ENCODE peak calls at places on chromosomes 6 and 20, in eight cellular contexts. T is NCI-H1092 treated with DMSO at 0.1 percent for 48 hours; V is Calu3; Y is neural crest cell; W is activated naive CD8-positive, alpha-beta T cell treated with anti-CD3 and anti-CD28 coated beads, Interleukin-2, amount 50 U/mL, for 24 hours; Z is iris pigment epithelial cell; F is GM12891; U is AG09319. B is an unnamed sample.

GRCh38 chr6:11140061-11140460 is 28.5 kb upstream of the ERVFRD-1 start:
- DNase-seq in W (no peak), U (no peak), F (no peak), Y (no peak), V (no peak), T (no peak), Z (peak; percentile 49), B (peak; percentile 26)

GRCh38 chr6:159934181-159934580 is 34.7 kb upstream of the IGF2R start:
- DNase-seq in Y (no peak), Z (peak; percentile 47), U (no peak), V (no peak), W (no peak), T (no peak), F (no peak), B (peak; percentile 39)

GRCh38 chr6:9225441-9225871 is 790.1 kb upstream of the SLC35B3 start:
- DNase-seq in T (no peak), Z (peak; percentile 39), V (no peak), F (no peak), W (no peak), Y (no peak), U (no peak), B (peak; percentile 84)

GRCh38 chr6:38153076-38153475 is 333.5 kb downstream of the ZFAND3 start:
- DNase-seq in U (no peak), Z (no peak), W (no peak), F (no peak), T (no peak), V (no peak), Y (no peak), B (no peak)

GRCh38 chr6:169789146-169789943 is 37.9 kb downstream of the ERMARD start:
- DNase-seq in U (no peak), F (no peak), V (no peak), T (no peak), Z (no peak), Y (no peak), W (no peak), B (no peak)

GRCh38 chr20:2521369-2522305 is 12.9 kb upstream of the ZNF343 start:
- DNase-seq in U (no peak), Z (peak; percentile 46), V (peak; percentile 64), Y (peak; percentile 67), F (no peak), W (peak; percentile 72), T (peak; percentile 9), B (no peak)

GRCh38 chr20:35953411-35954199 is 697 bp downstream of the SCAND1 start:
- DNase-seq in W (peak; percentile 69), V (peak; percentile 59), U (no peak), T (peak; percentile 47), Z (peak; percentile 54), F (peak; percentile 35), Y (peak; percentile 32), B (no peak)

GRCh38 chr6:106510090-106510970 is 119.0 kb downstream of the RTN4IP1 start:
- DNase-seq in Z (peak; percentile 62), Y (peak; percentile 18), V (peak; percentile 72), U (no peak), W (peak; percentile 72), T (no peak), F (peak; percentile 44), B (peak; percentile 74)

GRCh38 chr6:13730704-13731103 is 19.1 kb upstream of the RANBP9 start:
- DNase-seq in T (no peak), U (no peak), W (no peak), Z (no peak), Y (no peak), V (no peak), F (no peak), B (no peak)

GRCh38 chr20:58634818-58635665 is 16.0 kb upstream of the STX16 start:
- DNase-seq in Y (no peak), F (peak; percentile 44), U (no peak), V (no peak), W (peak; percentile 69), Z (no peak), T (no peak), B (no peak)

GRCh38 chr6:126302191-126302590 is 37.7 kb upstream of the CENPW start:
- DNase-seq in Y (no peak), U (no peak), Z (peak; percentile 1), F (no peak), T (no peak), W (no peak), V (no peak), B (no peak)

GRCh38 chr6:138546733-138547185 is 47.5 kb upstream of the NHSL1 start:
- DNase-seq in Z (peak; percentile 59), T (no peak), V (no peak), Y (no peak), W (no peak), F (no peak), U (no peak), B (peak; percentile 38)

GRCh38 chr6:33725891-33726673 is 14.6 kb upstream of the UQCC2 start:
- DNase-seq in F (no peak), W (no peak), U (no peak), T (no peak), Z (no peak), V (no peak), Y (no peak), B (no peak)

GRCh38 chr20:10502098-10502526 is 67.0 kb downstream of the SLX4IP start:
- DNase-seq in U (no peak), F (no peak), T (no peak), W (peak; percentile 12), Y (no peak), Z (no peak), V (no peak), B (no peak)

GRCh38 chr6:106488494-106489369 is 128.2 kb downstream of the CRYBG1 start:
- DNase-seq in U (no peak), Y (no peak), V (no peak), Z (peak; percentile 45), F (no peak), W (no peak), T (no peak), B (peak; percentile 50)

GRCh38 chr20:54467622-54468021 is 7.8 kb upstream of the DOK5 start:
- DNase-seq in W (no peak), F (no peak), U (no peak), Z (no peak), Y (no peak), T (no peak), V (no peak), B (no peak)

GRCh38 chr6:112086744-112087135 is 542 bp downstream of the TUBE1 start:
- DNase-seq in V (no peak), U (peak; percentile 3), W (no peak), T (peak; percentile 48), Z (peak; percentile 66), Y (no peak), F (no peak), B (peak; percentile 3)

GRCh38 chr6:165571721-165572132 is 91.3 kb downstream of the PDE10A start:
- DNase-seq in W (no peak), U (no peak), T (no peak), Y (no peak), V (no peak), Z (peak; percentile 17), F (peak; percentile 5), B (no peak)

GRCh38 chr20:41330343-41330720 is 10.3 kb upstream of the LPIN3 start:
- DNase-seq in Y (no peak), U (no peak), W (no peak), T (no peak), Z (peak; percentile 86), V (no peak), F (no peak), B (peak; percentile 29)

GRCh38 chr6:10591411-10592160 is 70.4 kb downstream of the GCNT2 start:
- DNase-seq in U (no peak), Y (no peak), Z (no peak), W (no peak), F (no peak), T (no peak), V (no peak), B (no peak)

GRCh38 chr6:166529571-166529970 is 56.9 kb downstream of the RAMACL start:
- DNase-seq in T (no peak), U (no peak), F (no peak), V (no peak), Y (no peak), Z (peak; percentile 21), W (no peak), B (no peak)

GRCh38 chr6:7178280-7178679 is 70.5 kb downstream of the RREB1 start:
- DNase-seq in W (no peak), Z (no peak), U (no peak), F (no peak), Y (no peak), V (no peak), T (no peak), B (no peak)

GRCh38 chr6:11354019-11354418 is 121.6 kb upstream of the NEDD9 start:
- DNase-seq in Y (no peak), V (no peak), Z (peak; percentile 66), W (peak; percentile 73), F (no peak), U (no peak), T (no peak), B (no peak)

GRCh38 chr6:87645080-87645479 is 55.1 kb downstream of the ORC3 start:
- DNase-seq in T (no peak), V (no peak), Y (no peak), F (peak; percentile 8), U (no peak), W (no peak), Z (no peak), B (no peak)

GRCh38 chr20:18359854-18360253 is 71.5 kb downstream of the ZNF133 start:
- DNase-seq in F (no peak), Z (no peak), Y (no peak), U (no peak), T (no peak), W (no peak), V (no peak), B (no peak)

GRCh38 chr6:149118737-149119653 is 198.5 kb upstream of the TAB2 start:
- DNase-seq in F (no peak), Z (no peak), V (no peak), Y (no peak), U (no peak), W (no peak), T (no peak), B (no peak)

GRCh38 chr6:150687508-150687907 is 87.8 kb downstream of the PLEKHG1 start:
- DNase-seq in Z (no peak), V (no peak), T (no peak), U (no peak), W (no peak), F (no peak), Y (no peak), B (no peak)

GRCh38 chr6:154518386-154518785 is 7.9 kb upstream of the CNKSR3 start:
- DNase-seq in U (no peak), F (no peak), W (no peak), T (no peak), Y (no peak), V (no peak), Z (no peak), B (no peak)

GRCh38 chr6:1229808-1230207 is 82.1 kb upstream of the FOXQ1 start:
- DNase-seq in Z (no peak), F (no peak), Y (no peak), U (no peak), T (no peak), W (no peak), V (no peak), B (no peak)

GRCh38 chr20:53003420-53003819 is 31.3 kb downstream of the TSHZ2 start:
- DNase-seq in Z (no peak), V (no peak), W (no peak), F (no peak), Y (no peak), T (peak; percentile 74), U (no peak), B (no peak)

GRCh38 chr20:25213566-25214415 is 18.3 kb downstream of the ENTPD6 start:
- DNase-seq in Y (no peak), W (no peak), F (no peak), V (no peak), U (no peak), Z (no peak), T (no peak), B (no peak)

GRCh38 chr6:43200541-43200940 is 18.5 kb downstream of the CUL9 start:
- DNase-seq in U (no peak), Z (no peak), W (no peak), Y (no peak), V (no peak), T (no peak), F (no peak), B (no peak)

GRCh38 chr6:40754481-40755045 is 167.4 kb upstream of the LRFN2 start:
- DNase-seq in Z (no peak), W (no peak), U (no peak), Y (no peak), V (no peak), T (no peak), F (no peak), B (no peak)

GRCh38 chr6:107488174-107488874 is 1.6 kb upstream of the SOBP start:
- DNase-seq in Y (no peak), F (peak; percentile 7), U (no peak), W (peak; percentile 2), T (no peak), V (no peak), Z (no peak), B (no peak)